ENCODE peak calls at places on chromosomes 3 and 15, in four cellular contexts. O, K, F and Q are unnamed samples.
A peak's percentile ranks its signal among the peaks of the same experiment; 100 is the strongest.

GRCh38 chr15:96350321-96350720 is 19.8 kb downstream of the NR2F2 start:
- DNase-seq in O (peak; percentile 34), K (no peak), F (no peak), Q (no peak)

GRCh38 chr3:143578810-143579425 is 269.4 kb downstream of the SLC9A9 start:
- DNase-seq in O (peak; percentile 18), F (no peak), K (no peak), Q (no peak)

GRCh38 chr15:63363292-63363691 is 18.4 kb downstream of the CA12 start:
- DNase-seq in O (no peak), K (no peak), F (no peak), Q (no peak)

GRCh38 chr15:21261396-21261964 is 178.8 kb downstream of the POTEB3 start:
- DNase-seq in O (no peak), F (no peak), K (no peak), Q (no peak)

GRCh38 chr3:119508172-119508845 is 10.0 kb downstream of the TIMMDC1 start:
- DNase-seq in O (no peak), K (no peak), F (no peak), Q (no peak)

GRCh38 chr15:67109141-67110034 is 44.0 kb downstream of the SMAD3 start:
- DNase-seq in K (peak; percentile 98), O (peak; percentile 97), F (peak; percentile 98), Q (no peak)

GRCh38 chr3:149810846-149811245 is 2.2 kb upstream of the RNF13 start:
- DNase-seq in O (no peak), K (no peak), F (no peak), Q (no peak)

GRCh38 chr3:126153695-126154360 is 26.6 kb downstream of the ALDH1L1 start:
- DNase-seq in F (no peak), O (no peak), K (no peak), Q (no peak)

GRCh38 chr3:14467723-14468620 is 65.6 kb downstream of the SLC6A6 start:
- DNase-seq in F (peak; percentile 48), O (peak; percentile 51), K (peak; percentile 22), Q (no peak)

GRCh38 chr3:7309707-7310106 is 448.8 kb downstream of the GRM7 start:
- DNase-seq in O (peak; percentile 66), K (no peak), F (peak; percentile 96), Q (no peak)

GRCh38 chr3:193761969-193762368 is 169.0 kb downstream of the OPA1 start:
- DNase-seq in F (no peak), K (no peak), O (no peak), Q (no peak)

GRCh38 chr15:69855172-69855562 is 242.6 kb downstream of the TLE3 start:
- DNase-seq in F (no peak), O (no peak), K (no peak), Q (no peak)

GRCh38 chr3:63937661-63938651 is 25.8 kb upstream of the SCAANT1 start:
- DNase-seq in O (no peak), F (no peak), K (no peak), Q (peak; percentile 65)

GRCh38 chr3:49900491-49901153 is 3.1 kb downstream of the MST1R start:
- DNase-seq in K (no peak), O (no peak), F (peak; percentile 22), Q (no peak)

GRCh38 chr3:21105784-21106183 is 645.2 kb downstream of the ZNF385D start:
- DNase-seq in F (no peak), O (no peak), K (no peak), Q (no peak)

GRCh38 chr3:186182850-186183249 is 74.0 kb upstream of the ETV5 start:
- DNase-seq in K (no peak), O (no peak), F (no peak), Q (no peak)

GRCh38 chr3:94303897-94304296 is 241.0 kb downstream of the NSUN3 start:
- DNase-seq in O (peak; percentile 52), F (peak; percentile 14), K (no peak), Q (no peak)

GRCh38 chr3:18351823-18352744 is 73.1 kb downstream of the SATB1 start:
- DNase-seq in O (no peak), K (no peak), F (no peak), Q (no peak)

GRCh38 chr3:104388624-104389023 is 978.1 kb upstream of the ALCAM start:
- DNase-seq in O (peak; percentile 86), K (peak; percentile 58), F (peak; percentile 67), Q (no peak)

GRCh38 chr15:78049691-78050440 is 27.6 kb downstream of the TBC1D2B start:
- DNase-seq in O (peak; percentile 79), F (peak; percentile 75), K (no peak), Q (peak; percentile 70)

GRCh38 chr3:9279959-9280358 is 30.5 kb upstream of the SRGAP3 start:
- DNase-seq in F (no peak), O (peak; percentile 18), K (no peak), Q (no peak)

GRCh38 chr3:161939919-161940693 is 443.5 kb downstream of the OTOL1 start:
- DNase-seq in F (no peak), O (peak; percentile 26), K (no peak), Q (no peak)
- TF ChIP-seq CTCF in F (no peak), O (no peak), K (no peak), Q (no peak)

GRCh38 chr3:196217307-196218154 is 1.2 kb downstream of the SLC51A start:
- DNase-seq in O (no peak), K (no peak), F (no peak), Q (no peak)

GRCh38 chr3:196214783-196215441 is 1.4 kb upstream of the SLC51A start:
- DNase-seq in F (no peak), K (no peak), O (peak; percentile 21), Q (no peak)

GRCh38 chr3:196216681-196217211 is 412 bp downstream of the SLC51A start:
- DNase-seq in K (no peak), F (no peak), O (no peak), Q (no peak)

GRCh38 chr3:196215493-196215892 is 841 bp upstream of the SLC51A start:
- DNase-seq in O (no peak), F (no peak), K (no peak), Q (no peak)

GRCh38 chr3:196216081-196216564 is at the start of gene SLC51A:
- DNase-seq in F (no peak), O (no peak), K (no peak), Q (no peak)
- H3K4me3 ChIP-seq in F (no peak within 1 kb of the TSS), O (no peak within 1 kb of the TSS), K (no peak within 1 kb of the TSS), Q (no peak within 1 kb of the TSS)

DNA sequence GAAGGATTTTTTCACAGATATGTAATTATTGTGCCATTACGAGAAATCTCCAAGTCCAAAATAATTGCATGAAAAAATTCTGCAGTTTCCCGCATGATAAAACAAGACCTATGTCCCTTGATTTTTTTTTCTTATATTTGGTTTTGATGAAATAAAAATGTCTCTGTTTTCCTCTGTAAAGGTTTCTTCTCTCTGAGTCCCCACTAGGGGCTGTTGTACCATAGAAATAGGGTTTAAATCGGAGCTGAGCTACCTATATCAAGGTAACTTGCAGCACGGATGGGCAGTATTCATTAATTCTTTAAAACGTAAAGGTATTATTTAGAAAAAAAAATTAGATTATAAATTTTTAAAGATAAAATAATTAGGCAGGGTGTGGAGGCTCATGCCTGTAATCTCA is 66.6 kb upstream of the IGF1R start:
- DNase-seq in F (no peak), O (no peak), K (no peak), Q (no peak)
- TF ChIP-seq CTCF in F (peak; percentile 18), O (no peak), K (peak; percentile 9), Q (no peak)

DNA sequence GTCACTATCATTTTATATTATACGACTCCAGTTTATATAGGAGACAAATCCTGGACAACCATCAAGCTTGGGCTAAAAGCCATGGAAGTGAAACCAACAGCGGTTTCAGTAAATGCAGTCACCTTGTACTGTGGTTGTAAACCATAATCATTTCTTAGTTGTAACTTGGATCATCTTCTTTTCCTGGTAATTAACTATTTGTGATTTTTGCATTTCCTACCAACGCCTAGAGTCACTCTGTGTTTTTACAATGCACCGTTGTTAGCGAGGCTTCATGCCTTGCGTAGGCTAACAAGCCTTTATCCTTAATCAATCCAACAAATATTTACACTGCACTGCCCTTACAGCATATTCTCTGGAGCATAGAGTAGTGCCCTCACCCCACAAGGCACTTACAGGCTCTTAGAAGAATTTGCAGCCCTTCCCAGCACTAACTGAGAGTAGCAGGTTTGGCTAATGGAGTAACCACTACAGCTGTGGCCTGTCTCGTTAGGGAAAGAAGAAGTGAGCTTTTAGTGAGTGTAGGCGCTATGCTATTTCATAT is 62.6 kb downstream of the ABHD2 start:
- DNase-seq in F (no peak), O (no peak), K (no peak), Q (no peak)
- H3K4me3 ChIP-seq in F (no peak overlapping the region), O (no peak overlapping the region), K (no peak overlapping the region), Q (no peak overlapping the region)

GRCh38 chr3:72189344-72189743 is 404.4 kb upstream of the PROK2 start:
- DNase-seq in K (no peak), O (no peak), F (no peak), Q (no peak)

GRCh38 chr3:72186485-72186864 is 401.5 kb upstream of the PROK2 start:
- DNase-seq in K (peak; percentile 25), O (peak; percentile 25), F (peak; percentile 78), Q (no peak)

GRCh38 chr3:72185549-72186484 is 400.9 kb upstream of the PROK2 start:
- DNase-seq in F (peak; percentile 76), O (peak; percentile 68), K (peak; percentile 80), Q (no peak)

GRCh38 chr3:72190050-72190449 is 405.1 kb upstream of the PROK2 start:
- DNase-seq in O (no peak), F (no peak), K (no peak), Q (no peak)

DNA sequence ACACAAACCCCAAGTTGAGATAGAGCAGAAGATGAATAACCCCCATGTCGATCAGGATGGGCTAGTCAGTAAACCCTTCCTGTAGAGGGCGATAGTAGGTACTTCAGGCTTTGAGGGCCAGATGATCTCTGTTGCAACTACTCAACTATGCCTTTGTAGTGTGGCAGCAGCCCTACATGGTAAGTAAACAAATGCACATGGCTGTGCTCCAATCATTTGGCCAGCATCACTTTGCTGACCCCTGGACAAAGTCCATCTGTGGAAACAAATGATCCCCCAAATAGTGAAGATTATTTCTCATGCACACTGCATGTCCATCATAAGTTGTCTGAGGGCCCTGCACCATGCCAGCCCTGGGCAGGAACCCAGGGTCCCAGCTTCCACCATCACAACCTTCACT is 402.2 kb upstream of the PROK2 start:
- DNase-seq in F (no peak), K (no peak), O (peak; percentile 10), Q (no peak)
- TF ChIP-seq CTCF in F (peak; percentile 18), K (peak; percentile 31), O (peak; percentile 34), Q (peak; percentile 54)

DNA sequence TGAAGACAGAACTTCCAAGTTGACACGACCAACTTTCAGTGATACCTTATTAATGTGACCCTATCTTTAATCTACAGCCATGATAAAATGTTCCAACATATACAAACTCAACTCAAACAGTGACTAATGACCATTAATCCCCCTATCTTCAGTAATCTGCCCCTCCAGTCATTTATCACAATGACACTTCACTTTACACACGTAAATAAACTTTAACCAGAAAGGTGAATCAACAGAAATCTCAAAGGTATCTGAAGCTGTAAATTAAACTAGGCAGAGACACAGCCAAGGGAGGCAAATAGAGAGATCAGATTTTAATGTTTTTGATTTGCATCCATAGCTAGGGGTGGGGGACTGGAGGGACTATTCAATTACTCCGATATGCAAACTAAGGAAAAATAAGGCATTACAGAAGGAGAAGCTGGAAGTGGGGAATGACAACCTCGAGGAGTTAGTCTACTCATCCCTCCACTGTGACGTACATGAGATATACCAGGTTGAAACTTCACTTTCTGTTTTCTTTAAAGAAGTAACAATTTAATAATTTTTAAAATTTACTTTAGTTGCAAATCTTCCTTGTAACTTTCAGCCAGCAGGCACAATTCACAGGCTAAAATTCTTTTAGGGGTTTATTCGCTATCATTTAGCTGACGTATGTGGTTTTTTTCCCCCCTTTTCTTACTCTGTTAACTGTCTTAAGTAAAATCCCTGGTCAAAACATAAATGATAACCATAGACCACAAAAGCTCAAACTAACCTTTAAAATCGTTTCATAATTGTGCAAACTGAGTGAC is 751.0 kb downstream of the ROBO1 start:
- DNase-seq in O (peak; percentile 41), F (peak; percentile 29), K (no peak), Q (no peak)
- H3K4me3 ChIP-seq in O (peak overlapping the region; percentile 83), F (peak overlapping the region; percentile 68), K (peak overlapping the region; percentile 91), Q (no peak overlapping the region)